ENCODE peak calls at places on chromosome 5, in four cellular contexts. D is ovary, W is mammary epithelial cell, Q is psoas muscle. R is an unnamed sample.

GRCh38 chr5:155729684-155730059 is 597.3 kb upstream of the SGCD start:
- DNase-seq in D (peak; percentile 46), W (no peak), Q (peak; percentile 19), R (peak; percentile 70)

GRCh38 chr5:118407958-118408357 is 580.4 kb downstream of the DTWD2 start:
- DNase-seq in D (no peak), W (no peak), Q (no peak), R (no peak)

GRCh38 chr5:95850391-95850894 is 27.9 kb upstream of the GLRX start:
- DNase-seq in D (no peak), W (no peak), Q (no peak), R (no peak)

GRCh38 chr5:10607023-10607665 is 43.3 kb downstream of the ANKRD33B start:
- DNase-seq in D (no peak), W (no peak), Q (no peak), R (no peak)

GRCh38 chr5:7872517-7873149 is 3.7 kb downstream of the MTRR start:
- DNase-seq in D (no peak), W (no peak), Q (no peak), R (no peak)

GRCh38 chr5:173303878-173304590 is 24.2 kb downstream of the STC2 start:
- DNase-seq in D (no peak), W (no peak), Q (no peak), R (no peak)

GRCh38 chr5:140633081-140633471 is at the start of gene CD14:
- DNase-seq in D (no peak), W (peak; percentile 61), Q (peak; percentile 66), R (peak; percentile 60)

GRCh38 chr5:158943057-158943456 is 156.7 kb downstream of the EBF1 start:
- DNase-seq in D (no peak), W (peak; percentile 78), Q (peak; percentile 64), R (no peak)

GRCh38 chr5:111245654-111246053 is 21.5 kb downstream of the CAMK4 start:
- DNase-seq in D (no peak), W (no peak), Q (no peak), R (no peak)

GRCh38 chr5:159458217-159458711 is 128.0 kb upstream of the IL12B start:
- DNase-seq in D (no peak), W (no peak), Q (no peak), R (no peak)

GRCh38 chr5:75054110-75054930 is 2.0 kb upstream of the GCNT4 start:
- DNase-seq in D (no peak), W (no peak), Q (peak; percentile 33), R (peak; percentile 79)

DNA sequence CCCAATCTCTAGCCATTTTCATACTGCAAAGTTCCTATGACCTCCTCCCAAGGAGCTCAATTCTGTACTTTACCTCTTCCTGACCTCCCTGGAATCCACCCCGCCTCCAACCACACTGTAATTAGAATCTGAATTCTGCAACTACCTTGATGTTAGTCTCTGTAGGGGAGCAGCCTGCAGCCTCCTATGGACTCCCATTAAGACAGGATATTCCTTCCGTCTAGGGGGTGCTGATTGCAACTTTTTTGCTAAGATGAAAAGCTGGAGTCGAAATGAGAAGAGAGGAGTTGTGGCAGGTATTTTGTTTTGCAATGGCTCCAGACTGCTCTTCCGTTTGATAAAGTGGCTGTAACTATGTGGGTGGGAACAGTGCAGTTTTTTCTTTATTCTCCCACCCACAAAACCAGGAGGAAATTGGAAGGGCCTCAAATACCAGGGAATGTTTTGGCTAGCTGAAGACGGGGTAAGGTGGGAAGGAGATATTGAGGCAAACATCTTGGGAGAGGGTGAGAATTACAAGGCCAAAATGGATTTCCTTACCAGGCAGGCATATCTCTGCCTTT is 23.8 kb downstream of the ANXA2R start:
- DNase-seq in D (no peak), W (no peak), Q (no peak), R (no peak)
- H3K27ac ChIP-seq in D (no peak overlapping the region), W (no peak overlapping the region), Q (peak overlapping the region; percentile 96), R (no peak overlapping the region)

GRCh38 chr5:92923885-92924284 is 657.1 kb downstream of the NR2F1-AS1 start:
- DNase-seq in D (no peak), W (no peak), Q (no peak), R (no peak)
- H3K4me1 ChIP-seq in D (no peaks in the 10 kb centered on the region), W (no peaks in the 10 kb centered on the region), Q (no peaks in the 10 kb centered on the region), R (no peaks in the 10 kb centered on the region)

GRCh38 chr5:145718956-145719355 is 116.2 kb downstream of the PRELID2 start:
- DNase-seq in D (no peak), W (peak; percentile 6), Q (no peak), R (no peak)
- TF ChIP-seq CTCF in D (no peak), W (peak; percentile 49), Q (peak; percentile 7), R (no peak)

DNA sequence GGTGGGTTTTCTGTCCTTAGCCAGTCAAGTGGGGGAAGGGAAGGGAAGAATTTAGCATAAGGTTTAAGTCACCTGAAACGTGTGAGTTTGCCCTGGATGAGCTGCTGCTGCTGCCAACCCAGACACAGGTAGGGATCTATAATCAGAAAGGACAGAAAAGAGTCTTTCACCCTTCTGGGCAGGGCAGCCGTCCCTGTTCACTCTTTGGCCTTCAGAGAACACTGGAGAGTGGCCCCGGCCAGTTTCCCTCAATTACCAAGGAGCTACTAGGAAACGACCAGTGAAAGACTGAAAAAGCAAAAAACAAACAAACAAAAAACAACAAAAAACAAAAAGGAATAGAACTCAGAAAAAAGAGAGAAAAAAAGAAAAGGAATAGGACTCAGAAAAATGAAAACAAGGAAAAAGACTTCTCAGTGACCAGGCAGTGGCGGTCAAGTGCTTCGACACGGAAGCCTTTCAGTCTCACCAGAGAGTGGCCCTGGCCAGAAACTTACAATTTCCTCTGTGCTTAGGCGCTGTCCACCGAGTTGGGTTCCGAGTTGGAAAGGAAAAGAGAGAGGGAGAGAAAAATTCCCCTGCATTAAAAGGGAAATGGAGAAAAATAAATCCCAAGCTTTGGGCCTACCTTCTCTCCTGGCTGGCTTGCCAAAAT is 2.5 kb upstream of the GM2A start:
- DNase-seq in D (no peak), W (no peak), Q (no peak), R (peak; percentile 28)
- H3K27ac ChIP-seq in D (no peak overlapping the region), W (no peak overlapping the region), Q (no peak overlapping the region), R (peak overlapping the region; percentile 82)

GRCh38 chr5:6634327-6634713 is 1.1 kb downstream of the SRD5A1 start:
- DNase-seq in D (no peak), W (no peak), Q (no peak), R (no peak)
- H3K4me1 ChIP-seq in D (peaks cover 1% of the 10 kb centered on the region), W (peaks cover 56% of the 10 kb centered on the region), Q (peaks cover 17% of the 10 kb centered on the region), R (peaks cover 19% of the 10 kb centered on the region)

GRCh38 chr5:132227485-132228240 is at the start of gene P4HA2:
- DNase-seq in D (peak; percentile 77), W (peak; percentile 77), Q (peak; percentile 83), R (peak; percentile 84)
- TF ChIP-seq CTCF in D (no peak), W (peak; percentile 22), Q (peak; percentile 32), R (no peak)

GRCh38 chr5:28390341-28390740 is 1352.0 kb upstream of the CDH9 start:
- DNase-seq in D (no peak), W (no peak), Q (no peak), R (no peak)
- H3K27ac ChIP-seq in D (no peak overlapping the region), W (no peak overlapping the region), Q (no peak overlapping the region), R (no peak overlapping the region)